ENCODE peak calls at places on chromosomes 5 and 9, in six cellular contexts. J is RWPE2, M is lower lobe of right lung, A is uterus, L is omental fat pad, G is AG09319. Q is an unnamed sample.
A peak's percentile ranks its signal among the peaks of the same experiment; 100 is the strongest.

GRCh38 chr5:169181785-169182184 is 119.2 kb downstream of the SLIT3 start:
- DNase-seq in G (no peak), L (no peak), A (no peak), M (no peak), J (no peak), Q (no peak)

GRCh38 chr5:154756203-154756870 is 1.2 kb downstream of the LARP1 start:
- DNase-seq in A (peak; percentile 33), L (no peak), M (peak; percentile 74), J (no peak), G (no peak), Q (peak; percentile 57)

GRCh38 chr5:157449011-157449723 is 10.8 kb upstream of the NIPAL4 start:
- DNase-seq in G (no peak), L (no peak), A (peak; percentile 68), M (no peak), J (no peak), Q (no peak)

GRCh38 chr5:2093859-2094615 is 211.3 kb upstream of the IRX4 start:
- DNase-seq in G (no peak), J (no peak), A (peak; percentile 27), L (no peak), M (no peak), Q (no peak)

GRCh38 chr5:1008451-1009358 is at the start of gene NKD2:
- DNase-seq in A (peak; percentile 29), J (peak; percentile 66), M (peak; percentile 51), L (peak; percentile 23), G (no peak), Q (peak; percentile 79)

GRCh38 chr5:39108987-39109386 is 34.8 kb upstream of the RICTOR start:
- DNase-seq in M (no peak), A (no peak), L (no peak), J (no peak), G (no peak), Q (no peak)

GRCh38 chr5:15579193-15579990 is 79.4 kb downstream of the FBXL7 start:
- DNase-seq in A (no peak), L (no peak), G (no peak), J (no peak), M (no peak), Q (no peak)

GRCh38 chr5:3230941-3231340 is 364.7 kb upstream of the IRX1 start:
- DNase-seq in A (no peak), L (no peak), M (no peak), J (no peak), G (no peak), Q (no peak)

GRCh38 chr5:173581408-173582197 is 34.8 kb downstream of the BOD1 start:
- DNase-seq in M (no peak), G (no peak), L (no peak), A (no peak), J (no peak), Q (peak; percentile 78)

GRCh38 chr9:4298255-4299005 is 1.4 kb downstream of the GLIS3 start:
- DNase-seq in L (peak; percentile 30), J (no peak), A (peak; percentile 34), G (no peak), M (peak; percentile 50), Q (no peak)

GRCh38 chr9:6782378-6782777 is 24.6 kb downstream of the KDM4C start:
- DNase-seq in L (no peak), J (no peak), A (no peak), G (no peak), M (no peak), Q (no peak)

GRCh38 chr9:137570566-137570965 is 8.2 kb downstream of the DPH7 start:
- DNase-seq in A (no peak), M (no peak), G (no peak), L (no peak), J (no peak), Q (no peak)

GRCh38 chr9:133571491-133571890 is 37.0 kb downstream of the ADAMTSL2 start:
- DNase-seq in A (no peak), J (no peak), M (no peak), L (no peak), G (no peak), Q (no peak)

GRCh38 chr9:16824545-16825041 is 45.9 kb downstream of the BNC2 start:
- DNase-seq in M (no peak), G (peak; percentile 32), L (no peak), A (no peak), J (no peak), Q (no peak)
- TF ChIP-seq CTCF in M (no peak), G (peak; percentile 4), L (no peak), A (no peak), J (no peak), Q (no peak)

GRCh38 chr5:142125963-142126362 is 17.4 kb downstream of the NDFIP1 start:
- DNase-seq in L (no peak), M (no peak), G (no peak), A (no peak), J (no peak), Q (no peak)

GRCh38 chr5:142125378-142125777 is 16.8 kb downstream of the NDFIP1 start:
- DNase-seq in M (no peak), G (no peak), L (no peak), A (no peak), J (no peak), Q (no peak)

GRCh38 chr5:142128675-142129208 is 20.2 kb downstream of the NDFIP1 start:
- DNase-seq in G (no peak), L (no peak), A (no peak), J (no peak), M (no peak), Q (no peak)

GRCh38 chr5:142131394-142131793 is 22.8 kb downstream of the NDFIP1 start:
- DNase-seq in J (no peak), M (no peak), A (no peak), G (no peak), L (no peak), Q (no peak)

GRCh38 chr5:142129447-142129846 is 20.9 kb downstream of the NDFIP1 start:
- DNase-seq in L (no peak), J (no peak), G (no peak), A (no peak), M (no peak), Q (no peak)
- TF ChIP-seq CTCF in L (no peak), J (no peak), G (no peak), A (no peak), M (no peak), Q (no peak)

DNA sequence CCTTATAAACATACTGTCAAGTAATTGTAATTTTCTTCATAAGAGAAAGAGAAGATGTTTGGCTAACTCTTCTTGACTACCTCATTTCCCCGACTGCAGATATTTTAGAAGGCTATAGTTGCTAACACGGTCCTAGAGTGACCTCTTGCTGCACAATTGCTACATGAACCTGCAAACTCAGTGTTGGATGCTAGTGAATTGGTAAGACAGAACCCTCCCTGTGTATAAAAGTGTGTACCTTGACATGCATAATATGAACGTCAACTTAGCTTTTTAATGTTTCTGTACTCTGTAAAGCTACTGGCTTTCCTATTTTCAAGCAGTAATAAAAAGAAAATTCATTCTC is 46.7 kb upstream of the CER1 start:
- DNase-seq in L (no peak), G (no peak), M (no peak), A (no peak), J (no peak), Q (no peak)
- TF ChIP-seq CTCF in L (no peak), G (no peak), M (no peak), A (no peak), J (peak; percentile 38), Q (no peak)

GRCh38 chr5:30413540-30413939 is 779.9 kb upstream of the CDH6 start:
- DNase-seq in G (no peak), A (no peak), J (no peak), M (no peak), L (no peak), Q (no peak)
- TF ChIP-seq CTCF in G (no peak), A (no peak), J (peak; percentile 42), M (no peak), L (no peak), Q (no peak)

DNA sequence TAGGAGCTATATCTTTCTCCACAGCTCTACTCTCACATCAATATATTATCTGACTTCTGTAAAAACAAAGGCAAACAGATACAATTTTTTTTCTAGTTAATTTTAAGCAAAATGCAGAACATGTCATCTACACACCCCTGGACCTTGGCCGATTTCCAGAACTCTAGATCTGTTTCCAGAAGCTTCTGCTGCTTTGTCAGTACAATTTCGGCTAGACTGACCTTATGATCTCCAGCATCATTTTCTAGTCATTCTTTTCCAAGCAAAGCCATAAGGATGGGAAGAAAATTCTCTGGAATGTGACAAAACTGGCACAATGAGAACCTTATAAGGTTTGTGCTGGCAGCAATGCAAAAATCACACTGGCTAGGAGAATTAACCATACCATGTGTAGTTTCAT is 132.8 kb upstream of the MPDZ start:
- DNase-seq in J (no peak), M (no peak), G (no peak), L (no peak), A (no peak), Q (no peak)
- TF ChIP-seq CTCF in J (no peak), M (no peak), G (no peak), L (no peak), A (no peak), Q (no peak)

DNA sequence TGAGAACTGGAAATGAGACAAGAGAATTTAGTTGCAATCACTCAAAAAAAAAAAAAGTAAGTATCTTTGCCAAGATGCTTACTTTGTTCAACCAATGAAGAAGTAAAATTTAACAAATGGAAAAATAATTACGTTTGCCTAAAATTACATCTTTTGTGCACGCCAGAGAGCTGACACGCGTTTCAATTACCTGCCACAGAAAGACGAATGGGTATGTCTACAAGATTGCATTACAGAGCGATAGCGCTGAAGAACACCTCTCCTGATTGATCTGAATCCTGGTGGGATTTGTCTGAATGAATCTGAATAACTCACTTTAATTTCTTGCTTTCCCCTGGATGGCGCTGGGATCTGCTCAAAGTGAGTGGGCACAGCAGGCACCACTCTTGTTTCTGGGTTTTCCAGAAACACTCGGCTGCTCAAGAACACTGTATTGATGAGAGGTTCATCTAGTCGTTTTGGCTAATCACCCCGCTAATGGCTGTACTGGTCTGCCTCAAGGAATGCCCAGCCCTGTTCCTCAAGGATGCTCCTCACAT is 148.8 kb upstream of the TBC1D2 start:
- DNase-seq in L (no peak), M (no peak), J (peak; percentile 11), G (no peak), A (no peak), Q (no peak)
- TF ChIP-seq CTCF in L (no peak), M (no peak), J (no peak), G (no peak), A (no peak), Q (no peak)

GRCh38 chr5:153147891-153148623 is 342.4 kb upstream of the GRIA1 start:
- DNase-seq in L (no peak), G (no peak), A (no peak), J (peak; percentile 72), M (no peak), Q (no peak)
- TF ChIP-seq CTCF in L (no peak), G (peak; percentile 51), A (peak; percentile 29), J (peak; percentile 95), M (peak; percentile 47), Q (peak; percentile 18)

GRCh38 chr9:124770359-124771020 is 621 bp downstream of the NR6A1 start:
- DNase-seq in J (no peak), M (peak; percentile 56), L (no peak), A (no peak), G (no peak), Q (peak; percentile 42)

GRCh38 chr9:124769451-124770358 is 1.4 kb downstream of the NR6A1 start:
- DNase-seq in L (no peak), M (peak; percentile 64), J (no peak), G (no peak), A (peak; percentile 29), Q (no peak)

GRCh38 chr9:124773473-124774130 is 2.5 kb upstream of the NR6A1 start:
- DNase-seq in G (no peak), A (no peak), M (no peak), L (no peak), J (no peak), Q (no peak)

GRCh38 chr9:124771867-124772621 is 933 bp upstream of the NR6A1 start:
- DNase-seq in L (no peak), J (no peak), A (peak; percentile 79), M (peak; percentile 75), G (no peak), Q (peak; percentile 67)

GRCh38 chr9:124771021-124771866 is at the start of gene NR6A1:
- DNase-seq in G (peak; percentile 85), M (peak; percentile 98), J (peak; percentile 96), L (peak; percentile 89), A (peak; percentile 95), Q (peak; percentile 95)
- TF ChIP-seq CTCF in G (no peak), M (peak; percentile 21), J (no peak), L (no peak), A (no peak), Q (peak; percentile 19)

Q was measured in mesothelial cell of epicardium.